ENCODE peak calls at places on chromosome 6, in seven cellular contexts. R is heart right ventricle, L is OCI-LY7, G is foreskin keratinocyte, E is mesendoderm, I is epithelial cell of prostate, V is H9. P is an unnamed sample.

GRCh38 chr6:126027601-126028000 is 41.3 kb downstream of the TRMT11 start:
- DNase-seq in R (no peak), L (no peak), G (no peak), E (no peak), I (no peak), V (no peak), P (no peak)

GRCh38 chr6:65638047-65638831 is 68.8 kb downstream of the EYS start:
- DNase-seq in R (no peak), L (peak; percentile 1), G (no peak), E (peak; percentile 77), I (no peak), V (peak; percentile 71), P (peak; percentile 71)

GRCh38 chr6:157494132-157494705 is 113.2 kb downstream of the ZDHHC14 start:
- DNase-seq in R (no peak), L (no peak), G (no peak), E (no peak), I (no peak), V (no peak), P (no peak)

GRCh38 chr6:4350571-4351505 is 215.5 kb upstream of the ECI2 start:
- DNase-seq in R (peak; percentile 81), L (no peak), G (peak; percentile 77), E (no peak), I (no peak), V (no peak), P (no peak)

GRCh38 chr6:82068721-82069120 is 178.8 kb downstream of the IBTK start:
- DNase-seq in R (no peak), L (no peak), G (no peak), E (no peak), I (no peak), V (no peak), P (no peak)

GRCh38 chr6:24357336-24358218 is at the start of gene DCDC2:
- DNase-seq in R (no peak), L (no peak), G (peak; percentile 39), E (no peak), I (no peak), V (peak; percentile 40), P (peak; percentile 78)

GRCh38 chr6:116059713-116060571 is 749 bp downstream of the FRK start:
- DNase-seq in R (no peak), L (no peak), G (no peak), E (no peak), I (peak; percentile 44), V (no peak), P (no peak)

GRCh38 chr6:131381052-131381451 is 192.0 kb upstream of the ARG1 start:
- DNase-seq in R (peak; percentile 16), L (no peak), G (no peak), E (no peak), I (no peak), V (no peak), P (no peak)

GRCh38 chr6:154830771-154831170 is 97.6 kb downstream of the SCAF8 start:
- DNase-seq in R (no peak), L (no peak), G (no peak), E (no peak), I (no peak), V (no peak), P (no peak)

GRCh38 chr6:151286192-151286591 is 46.4 kb downstream of the AKAP12 start:
- DNase-seq in R (peak; percentile 18), L (no peak), G (no peak), E (no peak), I (no peak), V (no peak), P (no peak)

GRCh38 chr6:107108201-107108890 is 7.0 kb downstream of the BEND3 start:
- DNase-seq in R (no peak), L (no peak), G (no peak), E (no peak), I (no peak), V (no peak), P (no peak)

GRCh38 chr6:27720607-27721580 is 191.3 kb downstream of the OR2B2 start:
- DNase-seq in R (no peak), L (no peak), G (peak; percentile 92), E (peak; percentile 94), I (peak; percentile 27), V (peak; percentile 74), P (peak; percentile 80)

GRCh38 chr6:165889636-165890403 is 226.8 kb upstream of the PDE10A start:
- DNase-seq in R (peak; percentile 25), L (peak; percentile 25), G (no peak), E (peak; percentile 83), I (no peak), V (peak; percentile 69), P (peak; percentile 76)

GRCh38 chr6:141403827-141404226 is 728.9 kb upstream of the GJE1 start:
- DNase-seq in R (no peak), L (no peak), G (no peak), E (no peak), I (no peak), V (no peak), P (no peak)

GRCh38 chr6:17486680-17487079 is 93.3 kb downstream of the CAP2 start:
- DNase-seq in R (peak; percentile 23), L (no peak), G (no peak), E (no peak), I (no peak), V (no peak), P (no peak)
- H3K27ac ChIP-seq in R (peak overlapping the region; percentile 36), L (no peak overlapping the region), G (no peak overlapping the region), E (no peak overlapping the region), I (no peak overlapping the region), V (no peak overlapping the region), P (no peak overlapping the region)

DNA sequence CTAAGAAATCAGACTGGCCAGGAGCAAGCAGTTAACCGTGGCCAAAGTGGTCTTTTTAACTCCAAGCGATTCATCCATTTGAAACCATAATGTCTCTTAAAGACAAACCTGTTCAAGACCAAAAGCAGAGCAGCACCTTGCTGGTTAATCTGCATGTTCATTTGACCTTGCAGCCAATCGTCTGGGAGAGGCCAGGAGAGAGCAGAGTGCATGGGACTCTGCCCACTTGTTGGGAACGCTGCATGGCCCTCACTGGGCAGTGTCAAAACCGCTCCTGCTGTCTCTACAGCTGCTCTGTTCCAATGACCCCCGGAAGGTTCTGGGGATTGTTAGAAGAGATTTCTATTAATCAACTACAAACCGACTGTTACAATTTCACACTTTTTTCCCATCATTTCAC is 79.6 kb downstream of the OLIG3 start:
- DNase-seq in R (no peak), L (no peak), G (no peak), E (peak; percentile 13), I (no peak), V (no peak), P (peak; percentile 28)
- H3K27ac ChIP-seq in R (no peak overlapping the region), L (no peak overlapping the region), G (no peak overlapping the region), E (no peak overlapping the region), I (no peak overlapping the region), V (no peak overlapping the region), P (no peak overlapping the region)

GRCh38 chr6:36826520-36827227 is 12.6 kb downstream of the CPNE5 start:
- DNase-seq in R (no peak), L (no peak), G (no peak), E (no peak), I (no peak), V (no peak), P (no peak)

GRCh38 chr6:36825996-36826395 is 13.2 kb downstream of the CPNE5 start:
- DNase-seq in R (no peak), L (no peak), G (no peak), E (no peak), I (no peak), V (no peak), P (no peak)

GRCh38 chr6:36825452-36825851 is 13.8 kb downstream of the CPNE5 start:
- DNase-seq in R (no peak), L (no peak), G (no peak), E (no peak), I (no peak), V (no peak), P (no peak)

GRCh38 chr6:36829919-36830544 is 9.2 kb downstream of the CPNE5 start:
- DNase-seq in R (peak; percentile 81), L (no peak), G (no peak), E (no peak), I (no peak), V (no peak), P (no peak)

DNA sequence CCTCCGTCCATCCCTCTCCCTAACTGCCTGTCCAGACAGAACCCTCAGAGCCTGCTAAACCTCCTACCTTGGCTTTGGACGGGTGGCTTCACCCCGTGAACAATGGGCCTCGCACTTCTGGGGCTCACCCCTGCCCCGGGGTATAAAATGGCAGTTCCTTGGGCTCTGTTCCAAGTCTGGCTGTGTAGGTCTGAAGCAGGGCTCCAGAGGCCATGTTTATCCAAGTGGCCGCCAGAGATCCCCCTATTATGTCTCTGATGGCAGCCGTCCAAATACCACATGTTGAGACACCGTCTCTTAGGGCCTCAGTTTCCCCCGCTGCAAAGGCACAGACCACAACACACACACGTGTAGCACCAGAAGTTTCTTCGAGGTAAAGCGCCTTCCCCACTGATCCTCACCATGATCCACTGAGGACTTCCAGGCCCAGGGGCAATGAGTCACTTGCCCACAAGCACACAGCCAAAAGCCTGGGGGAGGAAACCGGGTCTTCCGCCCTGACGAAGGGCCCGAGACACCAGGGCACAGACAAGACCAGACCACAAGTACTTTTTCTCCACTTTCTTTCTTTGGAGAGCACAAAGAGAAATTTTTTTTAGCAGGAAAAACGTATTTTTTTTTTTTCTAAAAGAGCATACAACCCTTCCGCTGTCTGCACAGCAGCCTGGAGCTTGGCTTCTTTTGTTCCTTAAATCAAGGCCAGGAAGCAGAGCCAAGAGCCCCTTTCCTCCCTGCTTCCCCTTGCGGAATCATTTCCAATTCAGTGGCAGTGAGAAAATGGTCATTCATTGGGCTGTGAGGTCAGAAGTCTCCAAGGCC is 11.8 kb downstream of the CPNE5 start:
- DNase-seq in R (peak; percentile 72), L (no peak), G (peak; percentile 44), E (no peak), I (peak; percentile 31), V (no peak), P (no peak)
- H3K27ac ChIP-seq in R (peak overlapping the region; percentile 90), L (no peak overlapping the region), G (no peak overlapping the region), E (no peak overlapping the region), I (no peak overlapping the region), V (no peak overlapping the region), P (no peak overlapping the region)

GRCh38 chr6:36625161-36625919 is 31.2 kb downstream of the SRSF3 start:
- DNase-seq in R (peak; percentile 38), L (no peak), G (no peak), E (no peak), I (no peak), V (no peak), P (no peak)

GRCh38 chr6:36626636-36627035 is 32.5 kb downstream of the SRSF3 start:
- DNase-seq in R (no peak), L (no peak), G (no peak), E (no peak), I (no peak), V (no peak), P (no peak)

GRCh38 chr6:36629792-36630191 is 35.6 kb downstream of the SRSF3 start:
- DNase-seq in R (no peak), L (no peak), G (no peak), E (no peak), I (no peak), V (no peak), P (no peak)

GRCh38 chr6:36627141-36627540 is 33.0 kb downstream of the SRSF3 start:
- DNase-seq in R (no peak), L (no peak), G (no peak), E (no peak), I (no peak), V (no peak), P (no peak)

DNA sequence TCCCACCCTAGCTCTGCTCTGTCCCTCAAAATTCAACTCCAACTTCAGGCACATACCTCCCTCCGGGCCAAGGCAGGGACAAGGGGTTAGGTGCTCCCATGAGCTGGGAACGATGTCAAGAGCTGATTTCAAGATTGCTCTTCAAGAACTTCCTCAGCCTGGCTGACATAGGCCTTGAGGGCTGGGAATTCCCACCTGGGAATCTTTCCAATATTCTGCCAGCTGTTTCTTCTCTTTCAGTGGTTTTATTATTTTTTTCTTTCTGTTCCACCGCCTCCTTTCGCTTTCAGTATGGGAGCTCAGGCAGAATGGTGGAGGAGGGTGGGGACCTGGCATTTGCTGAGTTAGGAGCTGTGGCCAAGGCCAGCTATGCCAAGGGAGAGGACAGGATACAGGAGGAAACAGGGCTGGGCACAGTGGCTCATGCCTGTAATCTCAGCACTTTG is 33.7 kb downstream of the SRSF3 start:
- DNase-seq in R (peak; percentile 67), L (no peak), G (peak; percentile 41), E (no peak), I (no peak), V (no peak), P (no peak)
- H3K27ac ChIP-seq in R (peak overlapping the region; percentile 74), L (no peak overlapping the region), G (peak overlapping the region; percentile 15), E (no peak overlapping the region), I (peak overlapping the region; percentile 13), V (no peak overlapping the region), P (no peak overlapping the region)